ENCODE peak calls at places on chromosome 20, in six cellular contexts. One of them, this sample, is unnamed.

GRCh38 chr20:3716195-3716834 is 3.9 kb upstream of the SIGLEC1 start:
- DNase-seq in naive thymus-derived CD8-positive, alpha-beta T cell: peak
- DNase-seq in transverse colon: no peak
- DNase-seq in GM23248: peak
- DNase-seq in AG08395: peak
- DNase-seq in sigmoid colon: peak
- DNase-seq in this sample: peak

GRCh38 chr20:4130404-4131189 is 115.2 kb upstream of the RNF24 start:
- DNase-seq in transverse colon: no peak
- DNase-seq in AG08395: peak
- DNase-seq in naive thymus-derived CD8-positive, alpha-beta T cell: no peak
- DNase-seq in GM23248: peak
- DNase-seq in sigmoid colon: no peak
- DNase-seq in this sample: no peak

GRCh38 chr20:56606174-56606945 is 22.7 kb upstream of the TFAP2C start:
- DNase-seq in AG08395: no peak
- DNase-seq in transverse colon: peak
- DNase-seq in naive thymus-derived CD8-positive, alpha-beta T cell: no peak
- DNase-seq in GM23248: no peak
- DNase-seq in sigmoid colon: no peak
- DNase-seq in this sample: no peak

GRCh38 chr20:18524646-18525045 is 16.9 kb downstream of the SEC23B start:
- DNase-seq in transverse colon: no peak
- DNase-seq in GM23248: peak
- DNase-seq in naive thymus-derived CD8-positive, alpha-beta T cell: no peak
- DNase-seq in sigmoid colon: no peak
- DNase-seq in AG08395: peak
- DNase-seq in this sample: no peak

GRCh38 chr20:37295001-37295400 is 5.5 kb downstream of the MANBAL start:
- DNase-seq in transverse colon: no peak
- DNase-seq in GM23248: peak
- DNase-seq in naive thymus-derived CD8-positive, alpha-beta T cell: no peak
- DNase-seq in AG08395: peak
- DNase-seq in sigmoid colon: peak
- DNase-seq in this sample: no peak

GRCh38 chr20:25084616-25085187 is 2.8 kb upstream of the VSX1 start:
- DNase-seq in sigmoid colon: no peak
- DNase-seq in GM23248: no peak
- DNase-seq in transverse colon: no peak
- DNase-seq in AG08395: no peak
- DNase-seq in naive thymus-derived CD8-positive, alpha-beta T cell: no peak
- DNase-seq in this sample: no peak

GRCh38 chr20:43938932-43939761 is 24.5 kb downstream of the TOX2 start:
- DNase-seq in GM23248: peak
- DNase-seq in transverse colon: peak
- DNase-seq in naive thymus-derived CD8-positive, alpha-beta T cell: no peak
- DNase-seq in sigmoid colon: peak
- DNase-seq in AG08395: peak
- DNase-seq in this sample: no peak

GRCh38 chr20:17873410-17874270 is 95.0 kb downstream of the SNX5 start:
- DNase-seq in AG08395: peak
- DNase-seq in GM23248: peak
- DNase-seq in naive thymus-derived CD8-positive, alpha-beta T cell: no peak
- DNase-seq in sigmoid colon: peak
- DNase-seq in transverse colon: peak
- DNase-seq in this sample: no peak

GRCh38 chr20:12047838-12048432 is 130.2 kb downstream of the BTBD3 start:
- DNase-seq in transverse colon: no peak
- DNase-seq in GM23248: peak
- DNase-seq in sigmoid colon: no peak
- DNase-seq in AG08395: no peak
- DNase-seq in naive thymus-derived CD8-positive, alpha-beta T cell: no peak
- DNase-seq in this sample: no peak

GRCh38 chr20:23212482-23212881 is 126.4 kb upstream of the CD93 start:
- DNase-seq in AG08395: no peak
- DNase-seq in transverse colon: no peak
- DNase-seq in sigmoid colon: no peak
- DNase-seq in GM23248: no peak
- DNase-seq in naive thymus-derived CD8-positive, alpha-beta T cell: no peak
- DNase-seq in this sample: no peak

GRCh38 chr20:36303020-36303595 is 3.0 kb upstream of the DLGAP4 start:
- DNase-seq in GM23248: no peak
- DNase-seq in AG08395: no peak
- DNase-seq in transverse colon: no peak
- DNase-seq in sigmoid colon: no peak
- DNase-seq in naive thymus-derived CD8-positive, alpha-beta T cell: no peak
- DNase-seq in this sample: no peak

GRCh38 chr20:62377615-62378085 is 9.3 kb upstream of the RPS21 start:
- DNase-seq in sigmoid colon: peak
- DNase-seq in naive thymus-derived CD8-positive, alpha-beta T cell: no peak
- DNase-seq in GM23248: no peak
- DNase-seq in transverse colon: no peak
- DNase-seq in AG08395: no peak
- DNase-seq in this sample: no peak

GRCh38 chr20:35695245-35695749 is 3.9 kb downstream of the NFS1 start:
- DNase-seq in sigmoid colon: no peak
- DNase-seq in transverse colon: no peak
- DNase-seq in naive thymus-derived CD8-positive, alpha-beta T cell: no peak
- DNase-seq in GM23248: no peak
- DNase-seq in AG08395: no peak
- DNase-seq in this sample: no peak

GRCh38 chr20:50278377-50278683 is 87.7 kb downstream of the CEBPB start:
- DNase-seq in naive thymus-derived CD8-positive, alpha-beta T cell: no peak
- DNase-seq in GM23248: no peak
- DNase-seq in sigmoid colon: no peak
- DNase-seq in AG08395: no peak
- DNase-seq in transverse colon: no peak
- DNase-seq in this sample: no peak

GRCh38 chr20:54347216-54347833 is 128.1 kb upstream of the DOK5 start:
- DNase-seq in naive thymus-derived CD8-positive, alpha-beta T cell: no peak
- DNase-seq in GM23248: peak
- DNase-seq in sigmoid colon: no peak
- DNase-seq in transverse colon: no peak
- DNase-seq in AG08395: no peak
- DNase-seq in this sample: no peak

GRCh38 chr20:25574411-25574810 is 10.9 kb downstream of the NINL start:
- DNase-seq in GM23248: peak
- DNase-seq in AG08395: peak
- DNase-seq in sigmoid colon: no peak
- DNase-seq in transverse colon: no peak
- DNase-seq in naive thymus-derived CD8-positive, alpha-beta T cell: no peak
- DNase-seq in this sample: no peak

GRCh38 chr20:45995213-45996097 is 13.3 kb upstream of the MMP9 start:
- DNase-seq in naive thymus-derived CD8-positive, alpha-beta T cell: no peak
- DNase-seq in transverse colon: no peak
- DNase-seq in sigmoid colon: peak
- DNase-seq in AG08395: no peak
- DNase-seq in GM23248: no peak
- DNase-seq in this sample: no peak

GRCh38 chr20:23225407-23226060 is 125.1 kb upstream of the NXT1 start:
- DNase-seq in AG08395: peak
- DNase-seq in sigmoid colon: peak
- DNase-seq in GM23248: peak
- DNase-seq in transverse colon: peak
- DNase-seq in naive thymus-derived CD8-positive, alpha-beta T cell: no peak
- DNase-seq in this sample: no peak

GRCh38 chr20:32985596-32985995 is 18.6 kb downstream of the SUN5 start:
- DNase-seq in transverse colon: no peak
- DNase-seq in sigmoid colon: no peak
- DNase-seq in GM23248: no peak
- DNase-seq in naive thymus-derived CD8-positive, alpha-beta T cell: no peak
- DNase-seq in AG08395: no peak
- DNase-seq in this sample: no peak

GRCh38 chr20:51126337-51126736 is 103.4 kb upstream of the KCNG1 start:
- DNase-seq in GM23248: no peak
- DNase-seq in sigmoid colon: no peak
- DNase-seq in naive thymus-derived CD8-positive, alpha-beta T cell: no peak
- DNase-seq in transverse colon: no peak
- DNase-seq in AG08395: no peak
- DNase-seq in this sample: no peak

GRCh38 chr20:37229300-37229699 is 32.3 kb downstream of the GHRH start:
- DNase-seq in naive thymus-derived CD8-positive, alpha-beta T cell: no peak
- DNase-seq in sigmoid colon: no peak
- DNase-seq in transverse colon: no peak
- DNase-seq in AG08395: no peak
- DNase-seq in GM23248: no peak
- DNase-seq in this sample: no peak

GRCh38 chr20:63570281-63571086 is 3.6 kb downstream of the HELZ2 start:
- DNase-seq in sigmoid colon: no peak
- DNase-seq in GM23248: no peak
- DNase-seq in AG08395: no peak
- DNase-seq in naive thymus-derived CD8-positive, alpha-beta T cell: no peak
- DNase-seq in transverse colon: no peak
- DNase-seq in this sample: no peak

GRCh38 chr20:33423141-33423834 is 20.3 kb downstream of the SNTA1 start:
- DNase-seq in sigmoid colon: peak
- DNase-seq in transverse colon: peak
- DNase-seq in naive thymus-derived CD8-positive, alpha-beta T cell: no peak
- DNase-seq in GM23248: peak
- DNase-seq in AG08395: peak
- DNase-seq in this sample: no peak

GRCh38 chr20:44572551-44573500 is 9.6 kb upstream of the PKIG start:
- DNase-seq in naive thymus-derived CD8-positive, alpha-beta T cell: no peak
- DNase-seq in sigmoid colon: peak
- DNase-seq in AG08395: peak
- DNase-seq in GM23248: peak
- DNase-seq in transverse colon: peak
- DNase-seq in this sample: no peak

GRCh38 chr20:41175201-41175651 is 37.9 kb downstream of the PLCG1 start:
- DNase-seq in naive thymus-derived CD8-positive, alpha-beta T cell: no peak
- DNase-seq in sigmoid colon: no peak
- DNase-seq in AG08395: no peak
- DNase-seq in transverse colon: no peak
- DNase-seq in GM23248: no peak
- DNase-seq in this sample: no peak

GRCh38 chr20:60845146-60845545 is 406.9 kb upstream of the CDH4 start:
- DNase-seq in naive thymus-derived CD8-positive, alpha-beta T cell: no peak
- DNase-seq in sigmoid colon: no peak
- DNase-seq in AG08395: no peak
- DNase-seq in transverse colon: no peak
- DNase-seq in GM23248: no peak
- DNase-seq in this sample: no peak

GRCh38 chr20:13221673-13222318 is 722 bp downstream of the ISM1 start:
- DNase-seq in GM23248: peak
- DNase-seq in AG08395: peak
- DNase-seq in naive thymus-derived CD8-positive, alpha-beta T cell: peak
- DNase-seq in transverse colon: peak
- DNase-seq in sigmoid colon: peak
- DNase-seq in this sample: peak

GRCh38 chr20:23419995-23420901 is 1.0 kb downstream of the NAPB start:
- DNase-seq in sigmoid colon: peak
- DNase-seq in GM23248: peak
- DNase-seq in AG08395: peak
- DNase-seq in transverse colon: peak
- DNase-seq in naive thymus-derived CD8-positive, alpha-beta T cell: peak
- DNase-seq in this sample: peak

GRCh38 chr20:37727247-37727956 is 33.6 kb downstream of the CTNNBL1 start:
- DNase-seq in GM23248: peak
- DNase-seq in sigmoid colon: no peak
- DNase-seq in naive thymus-derived CD8-positive, alpha-beta T cell: no peak
- DNase-seq in AG08395: peak
- DNase-seq in transverse colon: no peak
- DNase-seq in this sample: no peak

GRCh38 chr20:51679254-51679921 is 88.8 kb downstream of the ATP9A start:
- DNase-seq in GM23248: no peak
- DNase-seq in transverse colon: no peak
- DNase-seq in naive thymus-derived CD8-positive, alpha-beta T cell: no peak
- DNase-seq in AG08395: no peak
- DNase-seq in sigmoid colon: no peak
- DNase-seq in this sample: no peak

GRCh38 chr20:9978395-9979004 is 56.3 kb upstream of the ANKEF1 start:
- DNase-seq in sigmoid colon: no peak
- DNase-seq in GM23248: peak
- DNase-seq in AG08395: peak
- DNase-seq in naive thymus-derived CD8-positive, alpha-beta T cell: peak
- DNase-seq in transverse colon: peak
- DNase-seq in this sample: peak

GRCh38 chr20:16078172-16078898 is 494.9 kb downstream of the KIF16B start:
- DNase-seq in GM23248: no peak
- DNase-seq in naive thymus-derived CD8-positive, alpha-beta T cell: no peak
- DNase-seq in AG08395: no peak
- DNase-seq in transverse colon: no peak
- DNase-seq in sigmoid colon: no peak
- DNase-seq in this sample: no peak

GRCh38 chr20:23655551-23656211 is 17.9 kb upstream of the CST3 start:
- DNase-seq in GM23248: peak
- DNase-seq in naive thymus-derived CD8-positive, alpha-beta T cell: no peak
- DNase-seq in sigmoid colon: peak
- DNase-seq in AG08395: no peak
- DNase-seq in transverse colon: peak
- DNase-seq in this sample: no peak

GRCh38 chr20:54132612-54133433 is 41.0 kb downstream of the CYP24A1 start:
- DNase-seq in sigmoid colon: peak
- DNase-seq in naive thymus-derived CD8-positive, alpha-beta T cell: no peak
- DNase-seq in transverse colon: peak
- DNase-seq in AG08395: peak
- DNase-seq in GM23248: peak
- DNase-seq in this sample: no peak

GRCh38 chr20:32482251-32483220 is 102.6 kb downstream of the NOL4L start:
- DNase-seq in GM23248: peak
- DNase-seq in transverse colon: peak
- DNase-seq in sigmoid colon: peak
- DNase-seq in AG08395: peak
- DNase-seq in naive thymus-derived CD8-positive, alpha-beta T cell: no peak
- DNase-seq in this sample: no peak

GRCh38 chr20:31485450-31486339 is 10.6 kb downstream of the REM1 start:
- DNase-seq in sigmoid colon: peak
- DNase-seq in naive thymus-derived CD8-positive, alpha-beta T cell: no peak
- DNase-seq in AG08395: peak
- DNase-seq in transverse colon: peak
- DNase-seq in GM23248: peak
- DNase-seq in this sample: no peak

GRCh38 chr20:58570181-58570859 is 55.1 kb upstream of the APCDD1L start:
- DNase-seq in sigmoid colon: no peak
- DNase-seq in GM23248: no peak
- DNase-seq in AG08395: peak
- DNase-seq in transverse colon: no peak
- DNase-seq in naive thymus-derived CD8-positive, alpha-beta T cell: no peak
- DNase-seq in this sample: no peak

GRCh38 chr20:3887870-3888614 is 1.1 kb upstream of the PANK2 start:
- DNase-seq in GM23248: peak
- DNase-seq in transverse colon: peak
- DNase-seq in naive thymus-derived CD8-positive, alpha-beta T cell: no peak
- DNase-seq in AG08395: peak
- DNase-seq in sigmoid colon: peak
- DNase-seq in this sample: no peak

This sample was measured in stimulated activated naive CD8-positive, alpha-beta T cell treated with anti-CD3 and anti-CD28 coated beads, Interleukin-15, amount 100 ng/mL, for 72 hours.